ENCODE peak calls at places on chromosomes 6 and 20, in six cellular contexts. B is HepG2; H is uterus; F is CD8-positive, alpha-beta T cell; X is left ventricle myocardium inferior; V is keratinocyte. M is an unnamed sample.

GRCh38 chr6:84601366-84601765 is 163.0 kb downstream of the TBX18 start:
- DNase-seq in V (no peak), B (no peak), F (no peak), H (no peak), X (no peak), M (no peak)

GRCh38 chr6:2795960-2796359 is 30.8 kb downstream of the WRNIP1 start:
- DNase-seq in V (no peak), X (no peak), B (no peak), F (no peak), H (no peak), M (no peak)

GRCh38 chr6:70221025-70221714 is 81.7 kb downstream of the COL9A1 start:
- DNase-seq in V (no peak), B (peak; percentile 12), F (no peak), X (no peak), H (no peak), M (no peak)

GRCh38 chr6:106215608-106216007 is 110.0 kb downstream of the ATG5 start:
- DNase-seq in V (no peak), X (no peak), F (no peak), H (no peak), B (no peak), M (no peak)

GRCh38 chr6:149176971-149177667 is 140.4 kb upstream of the TAB2 start:
- DNase-seq in V (no peak), X (no peak), H (no peak), B (peak; percentile 84), F (no peak), M (no peak)

GRCh38 chr20:34709836-34710567 is 5.9 kb downstream of the TP53INP2 start:
- DNase-seq in F (peak; percentile 75), B (no peak), X (peak; percentile 85), H (peak; percentile 82), V (no peak), M (peak; percentile 26)

GRCh38 chr20:36997121-36997520 is 45.6 kb upstream of the SAMHD1 start:
- DNase-seq in F (no peak), B (no peak), H (no peak), V (no peak), X (no peak), M (no peak)

GRCh38 chr6:10838794-10839333 is 525 bp upstream of the MAK start:
- DNase-seq in B (no peak), X (no peak), V (no peak), H (no peak), F (no peak), M (no peak)

GRCh38 chr20:24418731-24419130 is 50.7 kb upstream of the SYNDIG1 start:
- DNase-seq in F (no peak), V (no peak), H (no peak), X (no peak), B (no peak), M (no peak)

GRCh38 chr20:23095504-23095903 is 9.4 kb upstream of the CD93 start:
- DNase-seq in V (no peak), X (no peak), F (no peak), B (no peak), H (no peak), M (no peak)

GRCh38 chr20:5688431-5688972 is 61.7 kb upstream of the SHLD1 start:
- DNase-seq in H (no peak), V (no peak), F (no peak), B (no peak), X (peak; percentile 25), M (no peak)

GRCh38 chr6:162887981-162888689 is 160.4 kb downstream of the PACRG start:
- DNase-seq in X (peak; percentile 49), H (no peak), F (no peak), B (no peak), V (no peak), M (no peak)

GRCh38 chr6:4055420-4056041 is 23.4 kb downstream of the FAM217A start:
- DNase-seq in X (no peak), H (no peak), B (peak; percentile 68), F (no peak), V (peak; percentile 69), M (no peak)

GRCh38 chr6:4057036-4057435 is 21.9 kb downstream of the FAM217A start:
- DNase-seq in X (no peak), H (no peak), F (no peak), B (no peak), V (no peak), M (no peak)

DNA sequence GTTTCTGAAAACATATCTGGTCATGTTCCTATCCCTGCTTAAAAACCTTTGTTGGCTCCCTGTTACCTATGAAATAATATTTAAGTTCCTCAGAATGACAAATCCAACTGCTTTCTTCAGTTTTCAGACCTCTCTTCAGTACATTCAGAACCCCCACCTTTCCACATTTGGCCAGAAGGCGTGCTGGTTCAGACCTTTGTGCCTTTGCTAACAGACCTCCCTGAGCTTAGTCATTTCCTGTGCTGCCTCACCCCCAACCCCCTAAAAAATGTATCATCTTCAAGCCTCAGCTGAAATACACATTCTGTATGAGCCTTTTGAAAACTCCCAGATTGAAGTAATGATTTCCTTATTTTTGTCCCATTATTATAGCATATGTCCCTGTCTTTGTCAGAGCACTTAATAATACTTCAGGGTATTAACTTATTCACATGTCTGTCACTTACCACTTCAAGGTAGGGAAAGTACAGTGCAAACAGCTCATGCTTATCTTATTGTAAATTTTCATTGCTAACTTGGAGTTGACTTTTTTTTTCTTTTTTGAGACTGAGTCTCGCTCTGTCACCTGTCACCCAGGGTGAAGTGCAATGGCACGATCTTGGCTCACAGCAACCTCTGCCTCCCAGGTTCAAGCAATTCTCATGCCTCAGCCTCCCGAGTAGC is 19.7 kb downstream of the FAM217A start:
- DNase-seq in H (no peak), X (no peak), B (peak; percentile 76), F (peak; percentile 63), V (peak; percentile 56), M (no peak)
- H3K27ac ChIP-seq in H (no peak overlapping the region), X (no peak overlapping the region), B (peak overlapping the region; percentile 19), F (peak overlapping the region; percentile 32), V (peak overlapping the region; percentile 95), M (no peak overlapping the region)

DNA sequence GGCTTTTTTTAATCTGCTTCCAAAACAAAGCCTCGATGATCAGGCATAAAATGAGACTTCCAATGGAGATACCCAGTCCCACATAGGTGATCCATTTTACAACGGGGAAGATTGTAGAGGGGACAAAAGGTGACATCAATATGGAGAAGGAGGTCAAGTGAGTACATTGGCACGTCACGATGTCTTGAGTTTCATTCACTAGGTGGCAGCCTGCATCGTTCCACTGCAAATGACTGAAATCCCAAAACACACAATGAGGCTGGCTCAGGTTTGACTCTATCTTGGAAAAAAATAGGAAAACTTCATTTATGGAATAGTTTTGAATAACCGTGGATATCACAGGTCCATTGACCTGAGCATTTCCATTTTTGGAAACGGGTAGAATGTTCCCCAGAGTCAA is 32.5 kb downstream of the ADGRF1 start:
- DNase-seq in F (no peak), X (no peak), V (no peak), B (no peak), H (no peak), M (no peak)
- TF ChIP-seq CTCF in F (no peak), X (peak; percentile 37), V (peak; percentile 36), B (peak; percentile 56), H (no peak), M (no peak)

GRCh38 chr6:166586424-166587156 is at the start of gene RAMACL:
- DNase-seq in H (no peak), X (no peak), F (peak; percentile 32), B (no peak), V (no peak), M (no peak)
- H3K27ac ChIP-seq in H (no peak within 1 kb of the TSS), X (no peak within 1 kb of the TSS), F (no peak within 1 kb of the TSS), B (no peak within 1 kb of the TSS), V (no peak within 1 kb of the TSS), M (no peak within 1 kb of the TSS)

GRCh38 chr6:158131926-158132325 is 36.1 kb downstream of the SERAC1 start:
- DNase-seq in H (no peak), V (no peak), X (no peak), B (peak; percentile 58), F (no peak), M (no peak)
- TF ChIP-seq CTCF in H (no peak), V (peak; percentile 51), X (peak; percentile 20), B (peak; percentile 78), F (peak; percentile 22), M (no peak)

GRCh38 chr6:111870751-111871064 is 2.5 kb downstream of the FYN start:
- DNase-seq in F (no peak), X (no peak), H (no peak), B (peak; percentile 63), V (no peak), M (no peak)
- H3K27ac ChIP-seq in F (peak overlapping the region; percentile 10), X (peak overlapping the region; percentile 91), H (peak overlapping the region; percentile 95), B (no peak overlapping the region), V (no peak overlapping the region), M (peak overlapping the region; percentile 69)

DNA sequence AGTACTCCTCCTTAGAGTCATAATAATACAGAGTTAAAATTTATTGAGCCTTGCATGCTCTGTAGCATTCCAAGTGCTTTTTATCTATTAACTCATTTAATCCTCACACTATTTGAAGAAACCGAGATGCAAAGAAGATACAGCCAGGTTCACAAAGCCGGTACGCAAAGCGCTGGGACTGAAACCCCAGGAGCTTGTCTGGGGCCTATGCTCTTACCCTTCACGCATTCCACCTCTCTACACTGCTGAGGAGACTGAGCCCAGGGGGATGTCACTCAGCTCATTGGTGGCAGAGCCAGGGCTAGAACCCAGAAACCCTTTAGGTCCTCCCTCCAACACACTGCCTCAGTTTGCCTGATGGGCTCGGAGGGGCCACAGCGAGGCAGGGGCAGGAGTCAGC is 19.7 kb upstream of the MRPS18A start:
- DNase-seq in F (no peak), H (no peak), B (no peak), V (no peak), X (no peak), M (no peak)
- TF ChIP-seq CTCF in F (no peak), H (no peak), B (no peak), V (no peak), X (no peak), M (no peak)

M was measured in tibial artery.